ENCODE peak calls at places on chromosomes 16 and 17, in four cellular contexts. O, R, D and Y are unnamed samples.

GRCh38 chr16:85800321-85800669 is 800 bp downstream of the COX4I1 start:
- DNase-seq in R (no peak), D (no peak), O (no peak), Y (peak; percentile 81)

GRCh38 chr17:7417056-7417655 is 3.0 kb upstream of the SPEM1 start:
- DNase-seq in D (no peak), O (no peak), R (no peak), Y (no peak)

GRCh38 chr16:28149016-28149888 is 62.5 kb downstream of the XPO6 start:
- DNase-seq in R (no peak), O (peak; percentile 45), D (no peak), Y (no peak)

GRCh38 chr17:40437095-40437732 is 6.0 kb upstream of the IGFBP4 start:
- DNase-seq in D (no peak), O (no peak), R (no peak), Y (no peak)

GRCh38 chr17:50102164-50102991 is 7.2 kb downstream of the PDK2 start:
- DNase-seq in O (no peak), R (no peak), D (no peak), Y (no peak)

GRCh38 chr16:75216127-75216526 is 2.7 kb upstream of the CTRB1 start:
- DNase-seq in O (no peak), D (no peak), R (no peak), Y (no peak)

GRCh38 chr16:49596119-49596518 is 222.5 kb downstream of the C16orf78 start:
- DNase-seq in R (no peak), O (no peak), D (no peak), Y (no peak)

GRCh38 chr17:77428020-77428781 is 287.4 kb downstream of the SEC14L1 start:
- DNase-seq in R (no peak), O (no peak), D (no peak), Y (no peak)

GRCh38 chr17:65477600-65477999 is 83.8 kb downstream of the AXIN2 start:
- DNase-seq in O (no peak), D (no peak), R (no peak), Y (no peak)